ENCODE peak calls at places on chromosomes 6 and 20, in six cellular contexts. One of them, this sample, is unnamed.

GRCh38 chr20:51346686-51347485 is 195.6 kb downstream of the NFATC2 start:
- DNase-seq in H1: no peak
- DNase-seq in Panc1: no peak
- DNase-seq in GM23338: no peak
- DNase-seq in vagina: no peak
- DNase-seq in stomach: no peak
- DNase-seq in this sample: no peak

GRCh38 chr6:3693879-3694278 is 57.6 kb downstream of the PXDC1 start:
- DNase-seq in H1: no peak
- DNase-seq in stomach: no peak
- DNase-seq in Panc1: no peak
- DNase-seq in vagina: no peak
- DNase-seq in GM23338: no peak
- DNase-seq in this sample: no peak

GRCh38 chr20:57792386-57793095 is 82.7 kb upstream of the PMEPA1 start:
- DNase-seq in vagina: no peak
- DNase-seq in GM23338: no peak
- DNase-seq in H1: no peak
- DNase-seq in stomach: no peak
- DNase-seq in Panc1: no peak
- DNase-seq in this sample: no peak

GRCh38 chr6:11324453-11325023 is 92.1 kb upstream of the NEDD9 start:
- DNase-seq in Panc1: no peak
- DNase-seq in vagina: no peak
- DNase-seq in GM23338: no peak
- DNase-seq in H1: no peak
- DNase-seq in stomach: no peak
- DNase-seq in this sample: peak

GRCh38 chr6:168506460-168506859 is 65.5 kb downstream of the SMOC2 start:
- DNase-seq in Panc1: no peak
- DNase-seq in stomach: no peak
- DNase-seq in vagina: no peak
- DNase-seq in GM23338: no peak
- DNase-seq in H1: no peak
- DNase-seq in this sample: no peak

GRCh38 chr20:17137692-17138091 is 89.1 kb upstream of the PCSK2 start:
- DNase-seq in GM23338: no peak
- DNase-seq in Panc1: no peak
- DNase-seq in H1: no peak
- DNase-seq in vagina: no peak
- DNase-seq in stomach: no peak
- DNase-seq in this sample: no peak

GRCh38 chr6:11766589-11767450 is 11.8 kb downstream of the ADTRP start:
- DNase-seq in stomach: no peak
- DNase-seq in vagina: no peak
- DNase-seq in H1: no peak
- DNase-seq in Panc1: no peak
- DNase-seq in GM23338: no peak
- DNase-seq in this sample: no peak

GRCh38 chr6:35665573-35665972 is 23.1 kb downstream of the FKBP5 start:
- DNase-seq in Panc1: no peak
- DNase-seq in GM23338: no peak
- DNase-seq in stomach: no peak
- DNase-seq in vagina: no peak
- DNase-seq in H1: no peak
- DNase-seq in this sample: no peak

GRCh38 chr6:105259912-105260889 is 80.4 kb upstream of the POPDC3 start:
- DNase-seq in GM23338: no peak
- DNase-seq in H1: no peak
- DNase-seq in Panc1: no peak
- DNase-seq in stomach: no peak
- DNase-seq in vagina: no peak
- DNase-seq in this sample: no peak

GRCh38 chr6:112649853-112650252 is 302.7 kb downstream of the RFPL4B start:
- DNase-seq in vagina: no peak
- DNase-seq in GM23338: no peak
- DNase-seq in stomach: no peak
- DNase-seq in H1: no peak
- DNase-seq in Panc1: no peak
- DNase-seq in this sample: no peak

GRCh38 chr20:19760371-19760721 is 2.3 kb downstream of the RIN2 start:
- DNase-seq in vagina: no peak
- DNase-seq in stomach: no peak
- DNase-seq in GM23338: no peak
- DNase-seq in Panc1: no peak
- DNase-seq in H1: no peak
- DNase-seq in this sample: no peak

GRCh38 chr6:89951574-89952360 is 57.5 kb downstream of the GJA10 start:
- DNase-seq in H1: peak
- DNase-seq in stomach: no peak
- DNase-seq in GM23338: peak
- DNase-seq in vagina: no peak
- DNase-seq in Panc1: no peak
- DNase-seq in this sample: no peak

GRCh38 chr6:108768792-108769524 is 79.3 kb upstream of the ARMC2 start:
- DNase-seq in Panc1: no peak
- DNase-seq in GM23338: no peak
- DNase-seq in vagina: no peak
- DNase-seq in H1: no peak
- DNase-seq in stomach: peak
- DNase-seq in this sample: no peak

GRCh38 chr6:2899596-2899995 is 3.5 kb downstream of the SERPINB9 start:
- DNase-seq in GM23338: no peak
- DNase-seq in H1: no peak
- DNase-seq in Panc1: no peak
- DNase-seq in vagina: no peak
- DNase-seq in stomach: no peak
- DNase-seq in this sample: no peak

GRCh38 chr6:118509009-118509617 is 39.0 kb upstream of the PLN start:
- DNase-seq in vagina: no peak
- DNase-seq in stomach: no peak
- DNase-seq in GM23338: peak
- DNase-seq in Panc1: peak
- DNase-seq in H1: no peak
- DNase-seq in this sample: no peak

GRCh38 chr6:30759575-30760239 is 15.4 kb upstream of the IER3 start:
- DNase-seq in stomach: no peak
- DNase-seq in H1: no peak
- DNase-seq in Panc1: no peak
- DNase-seq in vagina: no peak
- DNase-seq in GM23338: peak
- DNase-seq in this sample: no peak

GRCh38 chr20:46113071-46113470 is 5.0 kb upstream of the CD40 start:
- DNase-seq in GM23338: no peak
- DNase-seq in vagina: no peak
- DNase-seq in Panc1: no peak
- DNase-seq in stomach: no peak
- DNase-seq in H1: no peak
- DNase-seq in this sample: no peak
- TF ChIP-seq POLR2AphosphoS5 in GM23338: no peak
- TF ChIP-seq POLR2AphosphoS5 in vagina: no peak
- TF ChIP-seq POLR2AphosphoS5 in Panc1: no peak
- TF ChIP-seq POLR2AphosphoS5 in stomach: no peak
- TF ChIP-seq POLR2AphosphoS5 in H1: no peak
- TF ChIP-seq POLR2AphosphoS5 in this sample: no peak

GRCh38 chr6:113855500-113856010 is 1.6 kb upstream of the MARCKS start:
- DNase-seq in Panc1: no peak
- DNase-seq in stomach: no peak
- DNase-seq in vagina: no peak
- DNase-seq in GM23338: peak
- DNase-seq in H1: no peak
- DNase-seq in this sample: no peak

GRCh38 chr6:113853252-113853651 is 3.9 kb upstream of the MARCKS start:
- DNase-seq in stomach: no peak
- DNase-seq in vagina: no peak
- DNase-seq in H1: no peak
- DNase-seq in Panc1: no peak
- DNase-seq in GM23338: no peak
- DNase-seq in this sample: no peak

GRCh38 chr6:113856011-113856551 is 1.1 kb upstream of the MARCKS start:
- DNase-seq in GM23338: peak
- DNase-seq in stomach: peak
- DNase-seq in vagina: no peak
- DNase-seq in Panc1: no peak
- DNase-seq in H1: no peak
- DNase-seq in this sample: no peak

GRCh38 chr6:113856571-113857564 is at the start of gene MARCKS:
- DNase-seq in GM23338: peak
- DNase-seq in stomach: peak
- DNase-seq in vagina: no peak
- DNase-seq in H1: no peak
- DNase-seq in Panc1: no peak
- DNase-seq in this sample: no peak

DNA sequence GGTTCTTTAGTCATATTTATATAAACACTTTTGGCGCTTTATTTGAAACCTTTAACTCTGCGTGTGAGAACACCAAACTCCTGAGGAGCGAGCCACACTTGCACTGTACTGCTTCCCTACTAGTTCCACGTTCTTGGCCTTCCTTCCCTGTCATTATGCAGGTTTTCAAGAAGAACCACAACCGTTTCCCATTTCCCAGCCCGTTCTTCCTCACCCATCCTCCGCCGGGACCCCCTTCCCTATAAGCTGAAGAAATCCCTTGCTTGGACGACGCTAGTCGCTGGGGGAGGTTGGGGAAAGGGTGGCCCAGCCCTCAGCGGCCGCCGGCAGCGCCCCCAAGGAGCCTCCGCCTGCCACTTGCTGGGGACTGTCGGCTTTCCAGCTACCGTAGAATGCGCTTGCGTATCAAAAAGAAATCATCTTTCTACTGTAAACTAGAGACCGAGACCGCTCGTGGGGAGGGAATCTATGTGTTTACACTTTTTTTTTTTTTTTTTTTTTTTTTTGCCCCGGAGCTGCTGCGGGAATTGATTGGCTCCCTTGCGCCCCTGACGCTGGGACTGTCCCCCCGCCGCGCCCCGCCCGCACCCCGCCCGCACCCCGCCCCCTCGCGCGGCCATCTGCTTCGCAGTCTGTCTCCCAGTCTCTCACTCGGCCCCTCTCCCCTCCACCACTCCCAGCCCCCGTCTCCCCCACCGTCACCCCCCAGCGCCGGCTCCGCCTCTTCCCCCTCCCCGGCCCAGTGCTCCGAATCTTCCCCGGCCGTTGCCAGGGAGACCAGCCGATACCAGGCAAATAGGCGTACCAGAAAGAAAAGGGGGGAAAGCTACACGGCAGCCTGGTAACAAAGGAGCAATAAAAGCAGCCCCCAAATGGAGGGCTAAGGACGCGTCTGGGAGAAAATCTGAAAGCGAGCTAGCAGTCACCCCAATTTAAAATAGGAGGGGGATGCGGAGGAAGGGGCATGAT is 2.3 kb upstream of the MARCKS start:
- DNase-seq in GM23338: peak
- DNase-seq in H1: no peak
- DNase-seq in vagina: no peak
- DNase-seq in Panc1: no peak
- DNase-seq in stomach: peak
- DNase-seq in this sample: no peak
- TF ChIP-seq POLR2AphosphoS5 in GM23338: no peak
- TF ChIP-seq POLR2AphosphoS5 in H1: no peak
- TF ChIP-seq POLR2AphosphoS5 in vagina: no peak
- TF ChIP-seq POLR2AphosphoS5 in Panc1: no peak
- TF ChIP-seq POLR2AphosphoS5 in stomach: no peak
- TF ChIP-seq POLR2AphosphoS5 in this sample: no peak

GRCh38 chr6:36686668-36687513 is 8.4 kb downstream of the CDKN1A start:
- DNase-seq in GM23338: no peak
- DNase-seq in H1: no peak
- DNase-seq in vagina: no peak
- DNase-seq in Panc1: no peak
- DNase-seq in stomach: no peak
- DNase-seq in this sample: no peak
- TF ChIP-seq POLR2AphosphoS5 in GM23338: no peak
- TF ChIP-seq POLR2AphosphoS5 in H1: peak
- TF ChIP-seq POLR2AphosphoS5 in vagina: no peak
- TF ChIP-seq POLR2AphosphoS5 in Panc1: no peak
- TF ChIP-seq POLR2AphosphoS5 in stomach: no peak
- TF ChIP-seq POLR2AphosphoS5 in this sample: peak

GRCh38 chr6:44221291-44221960 is 2.0 kb upstream of the SLC29A1 start:
- DNase-seq in H1: no peak
- DNase-seq in vagina: no peak
- DNase-seq in Panc1: no peak
- DNase-seq in GM23338: peak
- DNase-seq in stomach: peak
- DNase-seq in this sample: peak

GRCh38 chr6:44216677-44217331 is at the start of gene MYMX:
- DNase-seq in GM23338: peak
- DNase-seq in stomach: peak
- DNase-seq in vagina: no peak
- DNase-seq in H1: no peak
- DNase-seq in Panc1: no peak
- DNase-seq in this sample: no peak

GRCh38 chr6:44220913-44221290 is 2.5 kb upstream of the SLC29A1 start:
- DNase-seq in Panc1: no peak
- DNase-seq in H1: no peak
- DNase-seq in vagina: no peak
- DNase-seq in stomach: no peak
- DNase-seq in GM23338: no peak
- DNase-seq in this sample: no peak

GRCh38 chr6:44219815-44220784 is 3.3 kb upstream of the SLC29A1 start:
- DNase-seq in H1: no peak
- DNase-seq in GM23338: no peak
- DNase-seq in vagina: no peak
- DNase-seq in Panc1: no peak
- DNase-seq in stomach: no peak
- DNase-seq in this sample: no peak

GRCh38 chr6:44219053-44219814 is 2.5 kb downstream of the MYMX start:
- DNase-seq in Panc1: no peak
- DNase-seq in vagina: no peak
- DNase-seq in GM23338: peak
- DNase-seq in stomach: peak
- DNase-seq in H1: no peak
- DNase-seq in this sample: peak
- TF ChIP-seq POLR2AphosphoS5 in Panc1: peak
- TF ChIP-seq POLR2AphosphoS5 in vagina: peak
- TF ChIP-seq POLR2AphosphoS5 in GM23338: peak
- TF ChIP-seq POLR2AphosphoS5 in stomach: peak
- TF ChIP-seq POLR2AphosphoS5 in H1: peak
- TF ChIP-seq POLR2AphosphoS5 in this sample: no peak